ENCODE peak calls at places on chromosomes 11 and 22, in eight cellular contexts. One of them, this sample, is unnamed.

GRCh38 chr22:47144076-47144765 is 381.8 kb downstream of the TBC1D22A start:
- DNase-seq in sciatic nerve: no peak
- DNase-seq in A172: no peak
- DNase-seq in COLO829: no peak
- DNase-seq in Caco-2: no peak
- DNase-seq in lung microvascular endothelial cell: no peak
- DNase-seq in progenitor cell of endocrine pancreas: no peak
- DNase-seq in endothelial cell: no peak
- DNase-seq in this sample: no peak

GRCh38 chr11:35034401-35034800 is 104.6 kb upstream of the CD44 start:
- DNase-seq in endothelial cell: no peak
- DNase-seq in COLO829: no peak
- DNase-seq in sciatic nerve: no peak
- DNase-seq in lung microvascular endothelial cell: no peak
- DNase-seq in progenitor cell of endocrine pancreas: no peak
- DNase-seq in A172: no peak
- DNase-seq in Caco-2: no peak
- DNase-seq in this sample: no peak

GRCh38 chr11:13699041-13699440 is 30.6 kb downstream of the FAR1 start:
- DNase-seq in sciatic nerve: no peak
- DNase-seq in COLO829: no peak
- DNase-seq in lung microvascular endothelial cell: no peak
- DNase-seq in A172: no peak
- DNase-seq in endothelial cell: no peak
- DNase-seq in Caco-2: no peak
- DNase-seq in progenitor cell of endocrine pancreas: no peak
- DNase-seq in this sample: no peak

GRCh38 chr11:72411623-72412532 is 22.5 kb downstream of the CLPB start:
- DNase-seq in endothelial cell: no peak
- DNase-seq in Caco-2: no peak
- DNase-seq in COLO829: no peak
- DNase-seq in lung microvascular endothelial cell: no peak
- DNase-seq in progenitor cell of endocrine pancreas: peak; percentile 13
- DNase-seq in sciatic nerve: no peak
- DNase-seq in A172: no peak
- DNase-seq in this sample: peak; percentile 43

GRCh38 chr11:96180341-96180740 is 162.7 kb downstream of the MAML2 start:
- DNase-seq in Caco-2: no peak
- DNase-seq in A172: no peak
- DNase-seq in COLO829: no peak
- DNase-seq in lung microvascular endothelial cell: no peak
- DNase-seq in sciatic nerve: no peak
- DNase-seq in endothelial cell: no peak
- DNase-seq in progenitor cell of endocrine pancreas: no peak
- DNase-seq in this sample: peak; percentile 29

GRCh38 chr11:425301-425700 is 10.5 kb upstream of the SIGIRR start:
- DNase-seq in lung microvascular endothelial cell: no peak
- DNase-seq in progenitor cell of endocrine pancreas: no peak
- DNase-seq in endothelial cell: no peak
- DNase-seq in sciatic nerve: no peak
- DNase-seq in COLO829: no peak
- DNase-seq in A172: no peak
- DNase-seq in Caco-2: no peak
- DNase-seq in this sample: no peak

GRCh38 chr22:23714596-23715588 is 24.1 kb downstream of the RGL4 start:
- DNase-seq in COLO829: no peak
- DNase-seq in endothelial cell: no peak
- DNase-seq in progenitor cell of endocrine pancreas: no peak
- DNase-seq in Caco-2: no peak
- DNase-seq in lung microvascular endothelial cell: no peak
- DNase-seq in sciatic nerve: no peak
- DNase-seq in A172: no peak
- DNase-seq in this sample: no peak

GRCh38 chr11:62666259-62666926 is 1.3 kb downstream of the CSKMT start:
- DNase-seq in A172: no peak
- DNase-seq in progenitor cell of endocrine pancreas: no peak
- DNase-seq in endothelial cell: no peak
- DNase-seq in lung microvascular endothelial cell: no peak
- DNase-seq in sciatic nerve: no peak
- DNase-seq in COLO829: no peak
- DNase-seq in Caco-2: no peak
- DNase-seq in this sample: peak; percentile 43

GRCh38 chr11:118634435-118635236 is 27.2 kb downstream of the PHLDB1 start:
- DNase-seq in endothelial cell: peak; percentile 46
- DNase-seq in lung microvascular endothelial cell: peak; percentile 53
- DNase-seq in Caco-2: no peak
- DNase-seq in COLO829: no peak
- DNase-seq in sciatic nerve: peak; percentile 88
- DNase-seq in progenitor cell of endocrine pancreas: peak; percentile 80
- DNase-seq in A172: no peak
- DNase-seq in this sample: no peak

GRCh38 chr11:124586247-124586860 is 16.6 kb downstream of the OR8A1 start:
- DNase-seq in sciatic nerve: peak; percentile 81
- DNase-seq in A172: peak; percentile 48
- DNase-seq in progenitor cell of endocrine pancreas: peak; percentile 24
- DNase-seq in Caco-2: peak; percentile 59
- DNase-seq in lung microvascular endothelial cell: peak; percentile 71
- DNase-seq in COLO829: peak; percentile 31
- DNase-seq in endothelial cell: peak; percentile 69
- DNase-seq in this sample: peak; percentile 65

GRCh38 chr11:7654094-7654742 is 19.1 kb downstream of the CYB5R2 start:
- DNase-seq in COLO829: no peak
- DNase-seq in lung microvascular endothelial cell: no peak
- DNase-seq in progenitor cell of endocrine pancreas: no peak
- DNase-seq in A172: no peak
- DNase-seq in sciatic nerve: no peak
- DNase-seq in Caco-2: no peak
- DNase-seq in endothelial cell: no peak
- DNase-seq in this sample: no peak

GRCh38 chr11:94794287-94795168 is 26.4 kb downstream of the AMOTL1 start:
- DNase-seq in lung microvascular endothelial cell: peak; percentile 92
- DNase-seq in Caco-2: no peak
- DNase-seq in endothelial cell: no peak
- DNase-seq in A172: peak; percentile 81
- DNase-seq in progenitor cell of endocrine pancreas: no peak
- DNase-seq in sciatic nerve: peak; percentile 68
- DNase-seq in COLO829: peak; percentile 95
- DNase-seq in this sample: no peak

GRCh38 chr11:3096909-3097395 is 39.7 kb upstream of the CARS1 start:
- DNase-seq in COLO829: no peak
- DNase-seq in endothelial cell: no peak
- DNase-seq in lung microvascular endothelial cell: no peak
- DNase-seq in progenitor cell of endocrine pancreas: no peak
- DNase-seq in Caco-2: no peak
- DNase-seq in A172: no peak
- DNase-seq in sciatic nerve: no peak
- DNase-seq in this sample: no peak

GRCh38 chr22:49961601-49962011 is 1.0 kb downstream of the PIM3 start:
- DNase-seq in sciatic nerve: peak; percentile 75
- DNase-seq in A172: no peak
- DNase-seq in Caco-2: peak; percentile 34
- DNase-seq in lung microvascular endothelial cell: no peak
- DNase-seq in endothelial cell: peak; percentile 11
- DNase-seq in COLO829: no peak
- DNase-seq in progenitor cell of endocrine pancreas: no peak
- DNase-seq in this sample: no peak

GRCh38 chr22:17422736-17423343 is 53.6 kb downstream of the CECR2 start:
- DNase-seq in lung microvascular endothelial cell: no peak
- DNase-seq in COLO829: no peak
- DNase-seq in Caco-2: no peak
- DNase-seq in A172: no peak
- DNase-seq in sciatic nerve: no peak
- DNase-seq in endothelial cell: no peak
- DNase-seq in progenitor cell of endocrine pancreas: no peak
- DNase-seq in this sample: no peak

GRCh38 chr11:7572001-7572712 is 58.4 kb downstream of the PPFIBP2 start:
- DNase-seq in endothelial cell: no peak
- DNase-seq in Caco-2: peak; percentile 57
- DNase-seq in sciatic nerve: no peak
- DNase-seq in A172: no peak
- DNase-seq in lung microvascular endothelial cell: no peak
- DNase-seq in COLO829: no peak
- DNase-seq in progenitor cell of endocrine pancreas: no peak
- DNase-seq in this sample: no peak

GRCh38 chr11:44658451-44658850 is 68.3 kb upstream of the TSPAN18 start:
- DNase-seq in A172: no peak
- DNase-seq in COLO829: peak; percentile 12
- DNase-seq in sciatic nerve: no peak
- DNase-seq in Caco-2: no peak
- DNase-seq in progenitor cell of endocrine pancreas: no peak
- DNase-seq in lung microvascular endothelial cell: peak; percentile 58
- DNase-seq in endothelial cell: peak; percentile 30
- DNase-seq in this sample: peak; percentile 32

GRCh38 chr22:20155330-20156041 is 4.6 kb upstream of the CCDC188 start:
- DNase-seq in sciatic nerve: peak; percentile 79
- DNase-seq in endothelial cell: no peak
- DNase-seq in Caco-2: no peak
- DNase-seq in lung microvascular endothelial cell: peak; percentile 77
- DNase-seq in A172: no peak
- DNase-seq in progenitor cell of endocrine pancreas: no peak
- DNase-seq in COLO829: peak; percentile 78
- DNase-seq in this sample: peak; percentile 24

GRCh38 chr11:29190313-29190712 is 826.5 kb downstream of the KCNA4 start:
- DNase-seq in endothelial cell: no peak
- DNase-seq in progenitor cell of endocrine pancreas: no peak
- DNase-seq in A172: no peak
- DNase-seq in Caco-2: no peak
- DNase-seq in COLO829: no peak
- DNase-seq in sciatic nerve: no peak
- DNase-seq in lung microvascular endothelial cell: no peak
- DNase-seq in this sample: no peak

GRCh38 chr11:96607890-96608558 is 218.2 kb downstream of the JRKL start:
- DNase-seq in progenitor cell of endocrine pancreas: no peak
- DNase-seq in A172: peak; percentile 46
- DNase-seq in COLO829: no peak
- DNase-seq in Caco-2: no peak
- DNase-seq in sciatic nerve: no peak
- DNase-seq in endothelial cell: no peak
- DNase-seq in lung microvascular endothelial cell: no peak
- DNase-seq in this sample: no peak

GRCh38 chr11:1796297-1797011 is 32.7 kb upstream of the CTSD start:
- DNase-seq in sciatic nerve: peak; percentile 23
- DNase-seq in lung microvascular endothelial cell: no peak
- DNase-seq in endothelial cell: no peak
- DNase-seq in A172: no peak
- DNase-seq in progenitor cell of endocrine pancreas: no peak
- DNase-seq in COLO829: no peak
- DNase-seq in Caco-2: no peak
- DNase-seq in this sample: no peak

GRCh38 chr22:44092636-44093220 is 68.6 kb downstream of the PARVB start:
- DNase-seq in A172: no peak
- DNase-seq in lung microvascular endothelial cell: no peak
- DNase-seq in sciatic nerve: no peak
- DNase-seq in Caco-2: no peak
- DNase-seq in COLO829: no peak
- DNase-seq in endothelial cell: no peak
- DNase-seq in progenitor cell of endocrine pancreas: no peak
- DNase-seq in this sample: no peak

GRCh38 chr11:8092587-8093424 is 11.8 kb downstream of the TUB start:
- DNase-seq in A172: peak; percentile 78
- DNase-seq in progenitor cell of endocrine pancreas: no peak
- DNase-seq in endothelial cell: peak; percentile 71
- DNase-seq in Caco-2: peak; percentile 61
- DNase-seq in COLO829: peak; percentile 85
- DNase-seq in sciatic nerve: peak; percentile 79
- DNase-seq in lung microvascular endothelial cell: peak; percentile 68
- DNase-seq in this sample: peak; percentile 69

GRCh38 chr22:24751518-24751917 is 23.0 kb downstream of the PIWIL3 start:
- DNase-seq in lung microvascular endothelial cell: no peak
- DNase-seq in Caco-2: no peak
- DNase-seq in COLO829: no peak
- DNase-seq in A172: no peak
- DNase-seq in endothelial cell: no peak
- DNase-seq in progenitor cell of endocrine pancreas: no peak
- DNase-seq in sciatic nerve: no peak
- DNase-seq in this sample: no peak

GRCh38 chr11:70934999-70935768 is 317.2 kb downstream of the SHANK2 start:
- DNase-seq in sciatic nerve: no peak
- DNase-seq in A172: peak; percentile 25
- DNase-seq in Caco-2: no peak
- DNase-seq in lung microvascular endothelial cell: no peak
- DNase-seq in progenitor cell of endocrine pancreas: no peak
- DNase-seq in COLO829: no peak
- DNase-seq in endothelial cell: no peak
- DNase-seq in this sample: no peak

GRCh38 chr22:17315310-17315709 is 54.0 kb upstream of the CECR2 start:
- DNase-seq in lung microvascular endothelial cell: no peak
- DNase-seq in sciatic nerve: no peak
- DNase-seq in A172: no peak
- DNase-seq in endothelial cell: no peak
- DNase-seq in Caco-2: no peak
- DNase-seq in progenitor cell of endocrine pancreas: no peak
- DNase-seq in COLO829: no peak
- DNase-seq in this sample: no peak

GRCh38 chr22:31089101-31090100 is 8.3 kb downstream of the SMTN start:
- DNase-seq in COLO829: no peak
- DNase-seq in progenitor cell of endocrine pancreas: no peak
- DNase-seq in lung microvascular endothelial cell: peak; percentile 56
- DNase-seq in Caco-2: no peak
- DNase-seq in sciatic nerve: peak; percentile 71
- DNase-seq in endothelial cell: peak; percentile 51
- DNase-seq in A172: no peak
- DNase-seq in this sample: peak; percentile 58

GRCh38 chr11:35324981-35325380 is 94.4 kb downstream of the SLC1A2 start:
- DNase-seq in endothelial cell: no peak
- DNase-seq in lung microvascular endothelial cell: no peak
- DNase-seq in Caco-2: no peak
- DNase-seq in A172: no peak
- DNase-seq in COLO829: no peak
- DNase-seq in sciatic nerve: no peak
- DNase-seq in progenitor cell of endocrine pancreas: no peak
- DNase-seq in this sample: no peak

GRCh38 chr11:36130401-36130800 is 158.8 kb downstream of the COMMD9 start:
- DNase-seq in sciatic nerve: no peak
- DNase-seq in lung microvascular endothelial cell: no peak
- DNase-seq in A172: peak; percentile 24
- DNase-seq in Caco-2: no peak
- DNase-seq in COLO829: no peak
- DNase-seq in endothelial cell: no peak
- DNase-seq in progenitor cell of endocrine pancreas: no peak
- DNase-seq in this sample: no peak

GRCh38 chr11:31870609-31871309 is 59.6 kb upstream of the PAX6 start:
- DNase-seq in Caco-2: peak; percentile 71
- DNase-seq in progenitor cell of endocrine pancreas: peak; percentile 58
- DNase-seq in lung microvascular endothelial cell: peak; percentile 63
- DNase-seq in COLO829: peak; percentile 51
- DNase-seq in endothelial cell: peak; percentile 70
- DNase-seq in A172: no peak
- DNase-seq in sciatic nerve: peak; percentile 61
- DNase-seq in this sample: peak; percentile 35

GRCh38 chr22:25410849-25411248 is 153.6 kb upstream of the GRK3 start:
- DNase-seq in A172: no peak
- DNase-seq in endothelial cell: no peak
- DNase-seq in lung microvascular endothelial cell: no peak
- DNase-seq in progenitor cell of endocrine pancreas: no peak
- DNase-seq in sciatic nerve: no peak
- DNase-seq in Caco-2: no peak
- DNase-seq in COLO829: no peak
- DNase-seq in this sample: no peak

GRCh38 chr11:108929241-108929640 is 264.4 kb downstream of the DDX10 start:
- DNase-seq in COLO829: no peak
- DNase-seq in Caco-2: no peak
- DNase-seq in lung microvascular endothelial cell: peak; percentile 94
- DNase-seq in A172: peak; percentile 70
- DNase-seq in endothelial cell: no peak
- DNase-seq in progenitor cell of endocrine pancreas: no peak
- DNase-seq in sciatic nerve: no peak
- DNase-seq in this sample: no peak

GRCh38 chr11:115539844-115540243 is 35.6 kb upstream of the CADM1 start:
- DNase-seq in progenitor cell of endocrine pancreas: no peak
- DNase-seq in A172: no peak
- DNase-seq in endothelial cell: no peak
- DNase-seq in Caco-2: no peak
- DNase-seq in lung microvascular endothelial cell: no peak
- DNase-seq in COLO829: no peak
- DNase-seq in sciatic nerve: no peak
- DNase-seq in this sample: no peak

GRCh38 chr11:17298302-17298701 is 21.8 kb downstream of the NUCB2 start:
- DNase-seq in endothelial cell: no peak
- DNase-seq in progenitor cell of endocrine pancreas: no peak
- DNase-seq in lung microvascular endothelial cell: no peak
- DNase-seq in A172: no peak
- DNase-seq in COLO829: no peak
- DNase-seq in Caco-2: no peak
- DNase-seq in sciatic nerve: no peak
- DNase-seq in this sample: peak; percentile 82